ENCODE peak calls at places on chromosome 4, in seven cellular contexts. E is IMR-90, V is fibroblast of lung, L is RCC 7860, W is HCEC 1CT, Y is astrocyte of the hippocampus, X is pons. R is an unnamed sample.
A peak's percentile ranks its signal among the peaks of the same experiment; 100 is the strongest.

GRCh38 chr4:173319696-173320095 is 14.5 kb downstream of the HMGB2 start:
- DNase-seq in E (peak; percentile 45), V (peak; percentile 7), L (no peak), W (peak; percentile 19), Y (no peak), X (peak; percentile 15), R (no peak)

GRCh38 chr4:181909368-181909767 is 333.8 kb upstream of the TENM3 start:
- DNase-seq in E (peak; percentile 91), V (peak; percentile 91), L (no peak), W (peak; percentile 72), Y (peak; percentile 57), X (no peak), R (peak; percentile 29)

GRCh38 chr4:108193891-108194672 is 25.4 kb upstream of the LEF1 start:
- DNase-seq in E (no peak), V (no peak), L (no peak), W (no peak), Y (no peak), X (no peak), R (no peak)

GRCh38 chr4:56655627-56656345 is 25.3 kb downstream of the HOPX start:
- DNase-seq in E (no peak), V (no peak), L (no peak), W (no peak), Y (peak; percentile 61), X (no peak), R (no peak)

GRCh38 chr4:126354784-126355183 is 1040.0 kb downstream of the FAT4 start:
- DNase-seq in E (no peak), V (no peak), L (no peak), W (no peak), Y (no peak), X (no peak), R (no peak)

GRCh38 chr4:1417522-1418390 is 11.5 kb upstream of the NKX1-1 start:
- DNase-seq in E (no peak), V (no peak), L (no peak), W (no peak), Y (no peak), X (no peak), R (no peak)

GRCh38 chr4:158042591-158043030 is 130.2 kb downstream of the GASK1B start:
- DNase-seq in E (peak; percentile 54), V (peak; percentile 81), L (no peak), W (peak; percentile 47), Y (peak; percentile 61), X (no peak), R (peak; percentile 77)

GRCh38 chr4:29423836-29424721 is 1296.1 kb upstream of the PCDH7 start:
- DNase-seq in E (peak; percentile 95), V (peak; percentile 82), L (peak; percentile 36), W (peak; percentile 48), Y (peak; percentile 62), X (no peak), R (peak; percentile 89)

GRCh38 chr4:79025170-79025569 is 85.9 kb upstream of the PAQR3 start:
- DNase-seq in E (no peak), V (no peak), L (no peak), W (no peak), Y (no peak), X (no peak), R (no peak)

GRCh38 chr4:113476800-113477199 is 284.7 kb downstream of the CAMK2D start:
- DNase-seq in E (peak; percentile 47), V (peak; percentile 39), L (peak; percentile 5), W (peak; percentile 6), Y (no peak), X (no peak), R (peak; percentile 36)

GRCh38 chr4:184288451-184289178 is 70.9 kb upstream of the ENPP6 start:
- DNase-seq in E (no peak), V (no peak), L (no peak), W (no peak), Y (no peak), X (no peak), R (no peak)